ENCODE peak calls at places on chromosomes 2 and 18, in seven cellular contexts. Z is left ventricle myocardium inferior, U is left lung, H is IMR-90, B is HFFc6, M is WERI-Rb-1, E is PC-9. A is an unnamed sample.
A peak's percentile ranks its signal among the peaks of the same experiment; 100 is the strongest.

GRCh38 chr18:75384144-75384543 is 43.4 kb downstream of the SMIM21 start:
- DNase-seq in H (no peak), E (no peak), B (no peak), M (no peak), U (no peak), Z (no peak), A (no peak)

GRCh38 chr2:212722046-212722445 is 183.4 kb upstream of the ERBB4 start:
- DNase-seq in U (no peak), H (no peak), M (no peak), B (no peak), Z (no peak), E (no peak), A (no peak)

GRCh38 chr18:21900594-21901352 is 160.2 kb downstream of the MIB1 start:
- DNase-seq in H (no peak), E (no peak), Z (no peak), B (no peak), M (no peak), U (no peak), A (no peak)

GRCh38 chr2:169014780-169015179 is 16.3 kb downstream of the ABCB11 start:
- DNase-seq in U (no peak), Z (no peak), H (no peak), E (no peak), B (no peak), M (no peak), A (no peak)

GRCh38 chr2:176110975-176111663 is 4.0 kb downstream of the HOXD11 start:
- DNase-seq in E (no peak), H (peak; percentile 28), U (no peak), Z (no peak), B (no peak), M (peak; percentile 63), A (peak; percentile 83)

GRCh38 chr2:27681844-27682243 is 18.2 kb downstream of the SLC4A1AP start:
- DNase-seq in Z (no peak), B (peak; percentile 50), U (no peak), M (no peak), E (peak; percentile 50), H (peak; percentile 51), A (no peak)

GRCh38 chr18:39770399-39770798 is 2184.6 kb upstream of the PIK3C3 start:
- DNase-seq in E (no peak), Z (no peak), B (no peak), H (no peak), M (no peak), U (no peak), A (no peak)

GRCh38 chr2:70939001-70939846 is 3.5 kb downstream of the ATP6V1B1 start:
- DNase-seq in E (no peak), M (peak; percentile 80), Z (no peak), U (no peak), B (no peak), H (no peak), A (peak; percentile 41)

GRCh38 chr2:16438571-16439294 is 226.9 kb downstream of the CYRIA start:
- DNase-seq in E (no peak), Z (no peak), M (no peak), U (no peak), B (no peak), H (no peak), A (no peak)

GRCh38 chr2:74052732-74053712 is 68.3 kb downstream of the TET3 start:
- DNase-seq in E (no peak), Z (no peak), U (no peak), B (no peak), M (no peak), H (no peak), A (no peak)

GRCh38 chr2:222701709-222702108 is 30.3 kb downstream of the MOGAT1 start:
- DNase-seq in B (no peak), H (no peak), E (no peak), Z (no peak), M (no peak), U (no peak), A (no peak)

GRCh38 chr2:145066151-145066661 is 546.3 kb upstream of the ZEB2 start:
- DNase-seq in E (no peak), Z (peak; percentile 18), H (peak; percentile 5), B (no peak), M (no peak), U (no peak), A (no peak)

GRCh38 chr2:238875531-238876231 is 27.8 kb downstream of the TWIST2 start:
- DNase-seq in Z (no peak), H (no peak), B (no peak), E (no peak), M (no peak), U (peak; percentile 62), A (no peak)

GRCh38 chr18:63073481-63073880 is 246.1 kb downstream of the BCL2 start:
- DNase-seq in M (no peak), U (no peak), H (no peak), Z (no peak), E (no peak), B (no peak), A (no peak)

GRCh38 chr2:230898661-230899091 is 26.4 kb downstream of the GPR55 start:
- DNase-seq in Z (no peak), M (no peak), E (no peak), H (no peak), U (no peak), B (no peak), A (no peak)

GRCh38 chr2:72780483-72780882 is 45.4 kb downstream of the EXOC6B start:
- DNase-seq in E (peak; percentile 50), H (peak; percentile 56), B (peak; percentile 29), Z (no peak), M (no peak), U (no peak), A (no peak)

GRCh38 chr2:67600946-67601345 is 203.8 kb downstream of the ETAA1 start:
- DNase-seq in B (peak; percentile 49), Z (no peak), M (no peak), H (peak; percentile 73), E (no peak), U (no peak), A (no peak)

GRCh38 chr2:101152195-101153076 is 1.3 kb upstream of the TBC1D8 start:
- DNase-seq in B (peak; percentile 10), Z (peak; percentile 35), H (peak; percentile 8), M (peak; percentile 67), U (no peak), E (peak; percentile 46), A (peak; percentile 41)

GRCh38 chr2:207448006-207448405 is 81.8 kb upstream of the CREB1 start:
- DNase-seq in Z (no peak), E (no peak), U (no peak), H (no peak), M (no peak), B (no peak), A (no peak)

GRCh38 chr18:27400001-27400400 is 214.9 kb upstream of the CHST9 start:
- DNase-seq in B (no peak), Z (no peak), M (peak; percentile 34), E (no peak), U (peak; percentile 39), H (no peak), A (peak; percentile 6)
- TF ChIP-seq CTCF in B (no peak), Z (no peak), M (peak; percentile 62), E (no peak), U (no peak), H (no peak), A (peak; percentile 29)

GRCh38 chr18:57446322-57446721 is 11.1 kb downstream of the ONECUT2 start:
- DNase-seq in E (peak; percentile 39), U (no peak), H (peak; percentile 4), Z (no peak), M (peak; percentile 70), B (no peak), A (peak; percentile 43)
- TF ChIP-seq CTCF in E (peak; percentile 82), U (peak; percentile 9), H (peak; percentile 39), Z (peak; percentile 55), M (peak; percentile 98), B (peak; percentile 77), A (peak; percentile 47)

GRCh38 chr2:227884511-227884947 is 13.1 kb downstream of the DAW1 start:
- DNase-seq in Z (peak; percentile 58), B (peak; percentile 68), E (peak; percentile 42), U (peak; percentile 94), M (peak; percentile 79), H (peak; percentile 72), A (peak; percentile 83)
- TF ChIP-seq CTCF in Z (peak; percentile 76), B (peak; percentile 96), E (peak; percentile 73), U (peak; percentile 86), M (peak; percentile 90), H (peak; percentile 76), A (peak; percentile 87)

DNA sequence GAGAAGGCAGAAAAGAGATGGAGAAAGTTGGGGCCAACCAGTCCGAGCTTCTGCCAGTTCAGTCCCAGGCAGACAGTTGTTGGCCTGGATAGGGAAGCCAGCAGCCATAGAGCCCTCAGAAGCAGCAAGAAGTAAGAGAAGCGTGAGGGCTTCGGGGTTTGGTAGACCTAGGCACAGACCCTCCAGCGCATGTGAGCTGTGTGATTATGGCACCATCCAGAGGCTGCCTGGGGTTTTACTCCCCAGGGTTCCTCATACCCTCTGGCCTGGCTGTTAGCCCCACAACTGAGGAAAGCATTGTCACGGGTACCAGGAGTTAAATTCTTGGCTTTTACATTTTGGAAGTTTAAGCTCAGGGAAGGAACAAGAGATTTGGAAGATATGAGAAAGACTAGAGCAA is 93.7 kb upstream of the RAB6C start:
- DNase-seq in E (no peak), M (peak; percentile 52), Z (no peak), B (no peak), U (no peak), H (no peak), A (peak; percentile 35)
- TF ChIP-seq CTCF in E (no peak), M (peak; percentile 81), Z (peak; percentile 26), B (no peak), U (no peak), H (no peak), A (peak; percentile 47)

DNA sequence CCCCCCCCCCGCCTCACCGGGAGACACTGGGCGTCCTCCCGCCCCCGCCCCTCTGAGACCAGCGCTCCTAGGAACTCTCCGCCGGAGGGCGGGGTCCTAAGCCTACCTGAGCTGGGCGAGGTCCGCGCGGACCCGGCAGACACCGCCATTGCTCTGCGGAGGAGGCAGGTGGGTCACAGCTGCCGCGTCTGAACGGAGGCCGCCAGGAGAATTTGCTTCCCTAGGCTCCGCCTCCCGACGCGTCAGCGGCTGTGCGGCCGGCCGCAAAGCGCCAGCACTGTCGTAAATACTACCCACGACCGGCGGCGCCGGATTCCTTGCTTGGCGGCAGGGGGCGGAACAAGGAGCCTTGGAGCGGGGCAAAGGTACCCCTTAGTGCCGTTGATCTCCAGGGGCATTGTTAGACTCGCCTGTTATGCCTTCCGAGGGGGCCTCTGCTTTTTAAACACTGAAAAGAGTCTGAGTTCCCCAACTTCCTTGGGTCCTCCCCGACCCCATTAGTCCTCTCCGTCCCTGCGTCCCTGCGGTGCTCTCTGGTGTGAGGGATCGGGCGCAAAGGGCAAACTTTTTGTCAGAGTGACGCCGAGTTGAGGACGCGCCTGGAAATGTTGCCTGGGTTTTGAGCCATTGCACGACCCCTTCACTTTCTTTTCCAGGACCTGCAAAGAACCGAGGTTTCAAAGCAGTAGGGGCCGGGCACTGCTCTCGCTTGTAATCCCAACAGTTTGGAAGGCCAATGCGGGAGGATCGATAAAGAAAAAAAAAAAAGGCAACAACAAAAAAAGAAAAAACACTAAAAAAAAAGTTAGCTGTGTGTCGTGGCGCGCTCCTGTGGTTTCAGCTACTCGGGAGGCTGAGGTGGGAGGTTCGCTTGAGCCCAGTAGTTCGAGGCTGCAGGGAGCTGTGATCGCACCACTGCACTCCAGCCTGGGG is at the start of gene GGCX:
- DNase-seq in B (peak; percentile 93), E (peak; percentile 86), H (peak; percentile 92), Z (peak; percentile 96), M (peak; percentile 96), U (peak; percentile 99), A (peak; percentile 95)
- TF ChIP-seq CTCF in B (peak; percentile 68), E (peak; percentile 49), H (peak; percentile 31), Z (no peak), M (no peak), U (peak; percentile 32), A (no peak)

GRCh38 chr2:155372969-155373368 is 674.5 kb downstream of the KCNJ3 start:
- DNase-seq in U (no peak), Z (no peak), H (no peak), M (no peak), E (no peak), B (no peak), A (no peak)
- TF ChIP-seq CTCF in U (no peak), Z (no peak), H (no peak), M (no peak), E (peak; percentile 60), B (peak; percentile 49), A (peak; percentile 45)

A was measured in nephron progenitor cell.